ENCODE peak calls at places on chromosomes 2 and 18, in four cellular contexts. G, R, L and K are unnamed samples.
A peak's percentile ranks its signal among the peaks of the same experiment; 100 is the strongest.

GRCh38 chr2:168534926-168535325 is 78.9 kb downstream of the CERS6 start:
- DNase-seq in G (no peak), R (no peak), L (no peak), K (no peak)

GRCh38 chr2:54455584-54456525 is at the start of gene SPTBN1:
- DNase-seq in R (peak; percentile 70), G (peak; percentile 94), L (peak; percentile 94), K (peak; percentile 94)

GRCh38 chr2:113012436-113013335 is 7.4 kb downstream of the IL36A start:
- DNase-seq in R (no peak), G (peak; percentile 74), L (peak; percentile 23), K (no peak)

GRCh38 chr2:121349721-121350401 is 64.9 kb upstream of the TFCP2L1 start:
- DNase-seq in L (no peak), G (no peak), R (no peak), K (no peak)

GRCh38 chr2:109475531-109476210 is 138.1 kb downstream of the SEPTIN10 start:
- DNase-seq in L (no peak), R (no peak), G (peak; percentile 81), K (no peak)

GRCh38 chr18:23207191-23207955 is 72.1 kb downstream of the CABLES1 start:
- DNase-seq in R (no peak), L (no peak), G (peak; percentile 76), K (no peak)

GRCh38 chr2:77487074-77487803 is 34.9 kb downstream of the LRRTM4 start:
- DNase-seq in G (no peak), L (no peak), R (no peak), K (no peak)

GRCh38 chr2:198116652-198117175 is 312.3 kb downstream of the PLCL1 start:
- DNase-seq in L (peak; percentile 7), R (no peak), G (peak; percentile 37), K (no peak)

GRCh38 chr2:151289972-151290335 is 486 bp upstream of the NMI start:
- DNase-seq in R (no peak), G (no peak), L (peak; percentile 42), K (peak; percentile 71)

GRCh38 chr2:234911271-234911670 is 40.5 kb upstream of the SH3BP4 start:
- DNase-seq in L (no peak), G (peak; percentile 87), R (no peak), K (no peak)

GRCh38 chr2:130847776-130848517 is 11.2 kb downstream of the ARHGEF4 start:
- DNase-seq in G (no peak), L (no peak), R (no peak), K (no peak)

GRCh38 chr2:130849896-130850787 is 13.4 kb downstream of the ARHGEF4 start:
- DNase-seq in L (no peak), G (no peak), R (no peak), K (no peak)

GRCh38 chr2:130846686-130847375 is 10.1 kb downstream of the ARHGEF4 start:
- DNase-seq in G (peak; percentile 85), L (no peak), R (no peak), K (no peak)

GRCh38 chr2:130850788-130851623 is 14.3 kb downstream of the ARHGEF4 start:
- DNase-seq in R (no peak), G (no peak), L (no peak), K (no peak)

DNA sequence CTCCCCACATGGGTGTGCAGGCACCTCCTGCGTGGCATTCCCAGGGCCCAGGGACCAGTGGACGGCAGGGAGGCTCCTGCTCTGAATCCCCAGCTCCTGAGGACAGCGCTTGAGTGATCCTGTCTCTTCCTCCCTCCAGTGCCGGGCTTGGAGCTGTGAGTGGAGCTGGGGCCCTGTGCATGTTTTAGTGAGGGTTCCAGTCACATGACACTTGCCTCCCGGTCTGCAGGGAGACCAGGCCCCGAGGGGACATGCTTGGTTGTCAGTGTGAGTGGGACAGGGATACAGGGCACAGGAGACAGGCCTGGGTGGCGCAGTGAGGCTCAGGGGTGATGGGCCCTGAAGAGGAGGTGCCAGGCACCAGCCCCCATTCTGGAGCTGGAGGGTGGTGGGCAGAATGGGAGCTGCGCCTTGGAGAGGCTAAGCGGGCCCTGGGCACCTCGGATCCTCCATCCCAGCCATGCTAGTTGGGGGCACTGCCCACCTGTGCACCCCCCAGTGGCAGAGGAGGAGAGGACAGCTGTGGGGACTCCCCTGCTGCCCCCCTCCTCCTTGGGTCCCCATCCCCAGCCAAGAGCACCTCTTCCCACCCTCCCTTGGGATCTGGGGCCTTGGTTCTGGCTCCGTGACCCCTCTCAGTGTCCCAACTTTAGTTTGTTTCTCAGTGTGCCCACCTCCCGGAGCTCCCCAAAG is 11.9 kb downstream of the ARHGEF4 start:
- DNase-seq in G (no peak), R (no peak), L (no peak), K (no peak)
- TF ChIP-seq CTCF in G (no peak), R (no peak), L (no peak), K (no peak)

DNA sequence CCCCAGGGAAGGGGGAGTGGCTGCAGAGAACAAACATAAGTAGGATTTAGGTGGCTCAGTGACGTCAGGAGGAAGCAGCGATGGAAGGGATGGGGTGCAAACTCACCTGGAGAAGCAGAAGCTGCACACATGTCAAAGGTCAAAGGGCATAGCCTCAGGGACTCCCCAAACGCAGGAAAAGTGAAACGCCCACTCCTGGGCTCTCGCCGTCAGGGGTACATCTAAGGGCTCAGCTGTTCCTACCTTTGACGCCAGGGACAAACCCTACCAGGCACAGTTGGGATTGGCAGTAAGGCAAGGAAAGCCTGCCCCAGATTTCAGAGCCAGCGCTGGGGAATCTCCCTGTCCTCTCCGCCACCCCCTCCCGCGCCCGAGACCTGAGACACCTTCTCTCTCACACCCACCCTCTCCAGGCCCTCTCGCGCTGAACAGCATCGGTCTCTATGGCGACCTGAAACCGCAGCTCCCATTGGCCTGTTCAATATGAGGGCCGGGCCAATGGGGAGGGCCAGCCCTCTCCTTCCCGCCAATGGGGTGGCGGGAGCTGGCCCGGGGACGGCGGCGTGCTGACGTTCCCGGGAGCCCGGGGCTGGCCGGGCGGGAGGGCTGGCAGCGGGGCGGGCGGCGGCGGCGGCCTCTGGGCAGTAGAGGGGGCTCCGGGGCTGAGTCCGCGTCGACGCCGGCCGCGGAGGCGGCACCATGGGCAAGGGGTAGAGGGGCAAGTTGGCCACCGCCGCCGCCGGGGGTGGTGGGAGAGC is at the start of the genes CCDC148 and PKP4:
- DNase-seq in R (peak; percentile 82), G (peak; percentile 92), L (peak; percentile 97), K (peak; percentile 97)
- H3K27ac ChIP-seq in R (peak within 1 kb of the TSS; percentile 81), G (peak within 1 kb of the TSS; percentile 93), L (peak within 1 kb of the TSS; percentile 98), K (peak within 1 kb of the TSS; percentile 78)

GRCh38 chr2:207201416-207201815 is 35.7 kb upstream of the KLF7 start:
- DNase-seq in L (no peak), G (no peak), R (no peak), K (no peak)
- TF ChIP-seq EZH2 in L (no peak), G (no peak), R (no peak), K (no peak)

DNA sequence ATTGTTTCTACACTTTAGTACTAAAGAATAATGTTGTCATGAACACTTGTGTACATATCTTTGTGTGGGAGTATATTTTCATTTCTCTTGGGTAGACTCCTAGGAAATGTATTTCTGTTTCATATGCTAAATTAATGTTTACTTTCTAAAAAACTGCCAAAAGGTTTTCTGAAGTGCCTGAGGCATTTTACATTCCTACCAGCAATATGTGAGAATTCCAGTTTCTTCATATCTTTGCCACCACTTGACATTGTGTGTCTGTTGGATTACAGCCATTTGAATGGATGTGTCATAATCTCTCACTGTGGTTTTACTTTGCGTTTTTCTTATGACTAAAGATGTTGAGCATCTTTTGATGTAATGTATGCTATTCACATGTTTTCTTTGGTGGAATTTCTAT is 428.2 kb upstream of the KCNH7 start:
- DNase-seq in G (peak; percentile 98), R (no peak), L (no peak), K (no peak)
- TF ChIP-seq CTCF in G (no peak), R (no peak), L (no peak), K (no peak)

DNA sequence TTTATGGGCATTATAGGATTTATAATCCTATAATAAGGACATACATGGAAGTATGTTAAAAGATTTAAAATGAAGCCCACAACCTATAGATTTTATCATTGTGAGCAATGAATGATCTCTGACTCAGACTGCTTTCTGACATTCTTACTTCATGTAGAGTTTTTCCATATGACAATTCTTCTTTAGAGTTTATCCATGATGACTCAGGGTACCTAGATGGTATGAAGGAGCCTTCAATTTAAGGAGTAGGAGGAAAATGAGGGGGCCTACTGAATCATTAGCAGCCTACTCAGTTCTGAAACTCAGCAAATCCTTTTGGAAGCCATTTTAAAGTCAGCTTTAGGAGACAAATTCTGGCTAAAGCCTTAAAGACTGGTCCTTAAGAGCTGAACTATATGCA is 10.4 kb downstream of the PELI1 start:
- DNase-seq in G (peak; percentile 77), L (no peak), R (no peak), K (peak; percentile 47)
- H3K27ac ChIP-seq in G (no peak overlapping the region), L (peak overlapping the region; percentile 23), R (no peak overlapping the region), K (no peak overlapping the region)